ENCODE peak calls at places on chromosomes 5 and 9, in ten cellular contexts. V is keratinocyte; Y is CD4-positive, alpha-beta memory T cell; H is sigmoid colon; Z is neuronal stem cell; F is Panc1; I is cardiac muscle cell; D is OCI-LY7; G is RWPE1; T is aorta. M is an unnamed sample.

GRCh38 chr5:133818031-133818431 is 150.4 kb downstream of the C5orf15 start:
- DNase-seq in V (no peak), Y (no peak), H (peak; percentile 78), Z (no peak), F (no peak), I (no peak), D (no peak), G (peak; percentile 75), T (peak; percentile 86), M (peak; percentile 58)

GRCh38 chr5:376951-377325 is 55.4 kb downstream of the AHRR start:
- DNase-seq in V (no peak), Y (no peak), H (no peak), Z (no peak), F (no peak), I (no peak), D (no peak), G (no peak), T (no peak), M (no peak)

GRCh38 chr5:24832021-24832420 is 187.2 kb upstream of the CDH10 start:
- DNase-seq in V (no peak), Y (no peak), H (no peak), Z (no peak), F (no peak), I (no peak), D (no peak), G (peak; percentile 19), T (no peak), M (peak; percentile 61)

GRCh38 chr5:68344447-68345111 is 129.0 kb downstream of the PIK3R1 start:
- DNase-seq in V (no peak), Y (peak; percentile 11), H (no peak), Z (no peak), F (no peak), I (no peak), D (no peak), G (peak; percentile 83), T (no peak), M (peak; percentile 52)

GRCh38 chr5:178145965-178146820 is 7.5 kb downstream of the NHP2 start:
- DNase-seq in V (peak; percentile 65), Y (peak; percentile 74), H (no peak), Z (peak; percentile 31), F (peak; percentile 47), I (peak; percentile 73), D (peak; percentile 81), G (peak; percentile 88), T (peak; percentile 82), M (peak; percentile 79)

GRCh38 chr5:485943-486491 is 38.2 kb downstream of the SLC9A3 start:
- DNase-seq in V (no peak), Y (no peak), H (no peak), Z (no peak), F (no peak), I (no peak), D (no peak), G (no peak), T (no peak), M (no peak)

GRCh38 chr9:70080481-70081119 is 37.0 kb downstream of the MAMDC2 start:
- DNase-seq in V (no peak), Y (no peak), H (peak; percentile 78), Z (no peak), F (no peak), I (no peak), D (no peak), G (no peak), T (no peak), M (peak; percentile 57)

GRCh38 chr9:89893886-89894285 is 289.1 kb downstream of the GADD45G start:
- DNase-seq in V (no peak), Y (no peak), H (no peak), Z (no peak), F (no peak), I (no peak), D (no peak), G (no peak), T (no peak), M (no peak)

GRCh38 chr5:82351754-82352145 is 73.6 kb upstream of the RPS23 start:
- DNase-seq in V (peak; percentile 42), Y (peak; percentile 53), H (no peak), Z (peak; percentile 58), F (peak; percentile 52), I (peak; percentile 78), D (peak; percentile 51), G (peak; percentile 69), T (no peak), M (peak; percentile 85)

GRCh38 chr5:173056783-173057061 is 570 bp downstream of the CREBRF start:
- DNase-seq in V (no peak), Y (no peak), H (no peak), Z (no peak), F (no peak), I (no peak), D (no peak), G (peak; percentile 89), T (peak; percentile 95), M (no peak)

GRCh38 chr9:76082062-76082461 is 191.6 kb downstream of the PCSK5 start:
- DNase-seq in V (no peak), Y (no peak), H (no peak), Z (no peak), F (no peak), I (no peak), D (no peak), G (no peak), T (no peak), M (no peak)

DNA sequence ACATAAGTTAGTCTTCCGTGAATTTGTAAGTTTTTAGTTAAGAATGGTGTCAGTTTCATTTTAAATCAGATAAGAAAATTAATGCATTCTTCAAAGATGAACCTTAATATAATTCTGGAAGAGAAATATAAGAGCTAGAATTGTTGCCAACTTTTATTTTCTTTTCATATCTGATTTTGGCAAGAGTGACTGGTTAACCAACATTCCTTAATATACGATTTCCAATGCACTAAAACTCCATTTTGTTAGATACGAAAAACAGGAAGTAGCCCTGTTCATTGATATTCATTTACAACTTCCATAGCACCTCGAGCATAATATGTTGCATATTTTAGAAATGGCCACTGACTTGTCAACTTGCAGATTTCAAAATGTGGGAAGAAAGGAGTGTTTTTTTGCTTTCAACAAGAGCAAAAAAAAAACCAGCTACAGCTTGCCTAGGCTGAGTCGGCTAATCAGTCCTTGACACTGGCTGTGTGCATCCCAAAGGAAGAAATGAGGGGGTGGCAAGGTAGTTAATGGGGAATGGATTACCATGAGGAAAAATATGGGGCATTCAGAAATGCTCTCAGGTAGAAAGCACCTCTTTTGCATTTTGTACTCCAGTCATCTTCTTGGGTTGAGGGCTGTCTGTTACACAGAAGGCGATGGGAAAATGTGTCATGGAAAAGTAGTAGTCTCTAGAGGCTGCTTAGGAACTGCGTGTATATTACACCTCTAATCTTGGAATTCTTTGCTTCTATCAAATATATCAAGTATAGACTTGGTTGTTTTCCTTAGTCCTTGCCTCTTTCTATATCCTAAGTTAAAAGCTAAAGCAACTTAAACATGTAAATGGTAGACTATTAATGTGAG is 3.9 kb downstream of the MAP3K1 start:
- DNase-seq in V (no peak), Y (no peak), H (no peak), Z (no peak), F (no peak), I (no peak), D (peak; percentile 42), G (no peak), T (no peak), M (peak; percentile 51)
- H3K27ac ChIP-seq in V (peak overlapping the region; percentile 60), Y (peak overlapping the region; percentile 63), H (peak overlapping the region; percentile 4), Z (no peak overlapping the region), F (no peak overlapping the region), I (no peak overlapping the region), D (no peak overlapping the region), G (no peak overlapping the region), T (no peak overlapping the region), M (peak overlapping the region; percentile 7)

DNA sequence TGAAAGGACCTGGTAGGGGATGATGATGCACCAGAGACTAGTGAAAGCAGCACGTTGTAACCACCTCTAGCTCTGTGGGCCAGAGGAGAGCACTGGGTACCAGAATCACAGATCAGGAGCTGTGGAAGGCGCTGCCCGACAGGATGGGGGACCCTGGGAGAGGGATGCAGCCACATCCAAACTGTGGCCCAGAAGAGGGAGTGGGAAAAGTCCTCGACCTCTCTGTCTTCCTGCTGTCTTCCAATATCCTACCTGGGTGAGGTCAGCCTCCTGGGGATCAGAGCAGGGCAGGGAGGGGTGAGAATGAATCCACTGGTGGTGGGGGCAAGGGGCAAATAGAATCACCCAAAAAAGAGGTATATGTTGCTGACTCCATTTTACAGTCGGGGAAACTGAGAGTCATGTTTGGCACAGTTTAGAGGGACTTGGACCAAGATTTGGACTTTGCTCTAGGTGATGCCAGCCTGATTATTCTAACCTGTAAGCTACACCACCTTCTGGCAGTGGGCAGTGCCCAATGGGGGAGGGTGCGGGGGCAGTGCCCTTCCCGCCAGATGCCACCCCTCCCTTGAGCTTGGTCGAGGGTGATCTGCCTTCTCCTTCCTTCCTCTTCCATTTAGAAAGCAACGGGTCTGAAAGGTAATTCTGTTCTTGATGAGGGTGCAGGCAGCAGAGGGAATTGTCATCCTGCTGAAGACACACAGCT is 155.8 kb downstream of the RGS3 start:
- DNase-seq in V (no peak), Y (no peak), H (peak; percentile 39), Z (no peak), F (no peak), I (no peak), D (no peak), G (no peak), T (peak; percentile 55), M (no peak)
- H3K27ac ChIP-seq in V (no peak overlapping the region), Y (no peak overlapping the region), H (peak overlapping the region; percentile 82), Z (no peak overlapping the region), F (no peak overlapping the region), I (no peak overlapping the region), D (no peak overlapping the region), G (peak overlapping the region; percentile 86), T (peak overlapping the region; percentile 94), M (no peak overlapping the region)

DNA sequence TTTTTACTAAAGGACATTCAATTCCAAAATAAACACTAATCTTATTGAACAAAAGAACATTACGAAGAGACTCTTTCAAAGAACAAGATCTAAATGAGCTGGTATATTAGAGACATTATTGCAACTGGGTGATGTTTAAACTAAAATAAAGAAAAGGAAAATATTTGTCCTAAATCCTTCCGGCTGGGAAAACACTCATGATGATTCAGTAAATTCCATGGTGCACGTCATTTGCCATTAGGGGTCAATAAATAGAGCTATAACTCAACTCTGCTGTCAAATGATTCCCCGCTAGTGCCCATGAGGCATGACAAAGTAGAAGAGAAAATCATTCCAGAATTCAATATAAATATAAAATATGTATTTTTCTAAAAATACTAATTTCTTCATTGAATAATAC is 565.5 kb upstream of the TUSC1 start:
- DNase-seq in V (no peak), Y (no peak), H (no peak), Z (no peak), F (no peak), I (no peak), D (no peak), G (peak; percentile 15), T (no peak), M (peak; percentile 81)
- H3K27ac ChIP-seq in V (no peak overlapping the region), Y (no peak overlapping the region), H (no peak overlapping the region), Z (no peak overlapping the region), F (no peak overlapping the region), I (no peak overlapping the region), D (no peak overlapping the region), G (no peak overlapping the region), T (no peak overlapping the region), M (peak overlapping the region; percentile 88)

DNA sequence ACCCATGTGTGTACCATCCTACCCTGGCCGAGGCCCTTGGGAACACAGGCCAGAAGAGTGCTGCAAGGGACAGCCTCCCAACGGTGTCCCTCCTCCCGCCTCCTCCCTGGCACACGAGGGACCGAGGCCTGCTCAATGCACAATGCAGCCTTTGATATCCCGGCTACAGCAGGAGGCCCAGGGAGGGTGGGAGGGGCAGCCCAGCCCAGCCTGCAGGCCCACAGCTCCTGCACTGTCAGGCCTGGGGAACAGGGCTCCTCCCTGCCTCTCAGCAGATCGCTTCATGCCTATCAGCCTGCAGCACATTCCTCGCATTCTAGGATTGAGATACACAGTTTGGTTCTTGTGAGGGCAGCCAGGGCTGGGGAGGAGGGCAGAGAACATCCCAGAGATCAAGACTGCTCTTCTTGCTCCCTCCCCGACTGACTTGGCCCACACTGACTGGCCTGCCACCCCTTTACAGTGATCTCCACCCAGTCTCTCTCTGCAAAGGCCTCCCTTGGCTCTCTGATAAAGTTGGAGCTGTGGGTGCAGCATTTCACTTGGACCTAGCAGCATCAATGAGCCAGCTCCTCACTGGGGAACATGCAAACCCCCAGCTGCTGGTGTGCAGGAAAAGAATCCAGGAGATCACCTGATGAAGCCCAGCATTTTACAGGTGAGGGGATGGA is at the start of gene SH3TC2:
- DNase-seq in V (peak; percentile 85), Y (no peak), H (peak; percentile 70), Z (peak; percentile 51), F (no peak), I (peak; percentile 83), D (no peak), G (peak; percentile 95), T (peak; percentile 72), M (peak; percentile 96)
- H3K27ac ChIP-seq in V (peak within 1 kb of the TSS; percentile 94), Y (no peak within 1 kb of the TSS), H (peak within 1 kb of the TSS; percentile 46), Z (peak within 1 kb of the TSS; percentile 42), F (no peak within 1 kb of the TSS), I (peak within 1 kb of the TSS; percentile 72), D (no peak within 1 kb of the TSS), G (peak within 1 kb of the TSS; percentile 97), T (no peak within 1 kb of the TSS), M (peak within 1 kb of the TSS; percentile 95)

M was measured in PC-3.